ENCODE peak calls at places on chromosomes 12 and 14, in five cellular contexts. D is stimulated activated CD8-positive, alpha-beta memory T cell treated with anti-CD3 and anti-CD28 coated beads, Interleukin-4, amount 100 ng/mL, for 24 hours; H is nephron progenitor cell; S is iris pigment epithelial cell; P is HS-27A. Q is an unnamed sample.

GRCh38 chr12:128259556-128260070 is 7.4 kb upstream of the TMEM132C start:
- DNase-seq in P (no peak), S (peak; percentile 9), H (peak; percentile 76), D (no peak), Q (peak; percentile 2)

GRCh38 chr12:27841392-27841882 is 61.4 kb upstream of the MANSC4 start:
- DNase-seq in S (peak; percentile 64), H (no peak), P (no peak), D (no peak), Q (peak; percentile 82)

GRCh38 chr14:35388656-35389314 is 15.8 kb downstream of the NFKBIA start:
- DNase-seq in D (no peak), S (no peak), H (no peak), P (no peak), Q (no peak)

GRCh38 chr12:97148941-97149559 is 242.0 kb downstream of the NEDD1 start:
- DNase-seq in D (peak; percentile 7), S (peak; percentile 21), H (peak; percentile 77), P (no peak), Q (no peak)

GRCh38 chr12:42541965-42542364 is 47.6 kb downstream of the PRICKLE1 start:
- DNase-seq in S (no peak), P (peak; percentile 56), H (no peak), D (no peak), Q (no peak)

GRCh38 chr14:90658541-90658967 is 157.7 kb downstream of the TTC7B start:
- DNase-seq in P (no peak), D (no peak), S (peak; percentile 71), H (no peak), Q (peak; percentile 69)

GRCh38 chr14:63852817-63853730 is at the start of gene SYNE2:
- DNase-seq in H (peak; percentile 87), P (no peak), D (peak; percentile 79), S (peak; percentile 70), Q (peak; percentile 73)

GRCh38 chr14:104318558-104319488 is 180.4 kb downstream of the KIF26A start:
- DNase-seq in D (no peak), P (no peak), H (no peak), S (no peak), Q (no peak)

GRCh38 chr14:69948311-69948710 is 69.1 kb downstream of the SMOC1 start:
- DNase-seq in H (no peak), P (no peak), D (no peak), S (no peak), Q (no peak)

GRCh38 chr14:71714225-71714624 is 218.0 kb upstream of the RGS6 start:
- DNase-seq in H (no peak), D (no peak), P (peak; percentile 69), S (peak; percentile 97), Q (peak; percentile 84)

Q was measured in astrocyte of the spinal cord.